ENCODE peak calls at places on chromosomes 7 and 10, in ten cellular contexts. F is T-helper 1 cell, C is posterior cingulate gyrus, B is SW480, X is NB4, T is nucleus accumbens, N is LoVo, E is iris pigment epithelial cell, M is cerebellar cortex, W is frontal cortex. J is an unnamed sample.

GRCh38 chr7:95318501-95318900 is 5.8 kb downstream of the PON1 start:
- DNase-seq in N (no peak), F (no peak), B (no peak), T (no peak), W (no peak), C (no peak), X (no peak), E (no peak), M (no peak), J (no peak)

GRCh38 chr7:150560486-150560885 is 6.7 kb upstream of the GIMAP4 start:
- DNase-seq in N (no peak), T (no peak), M (no peak), W (no peak), X (no peak), E (no peak), B (no peak), F (no peak), C (no peak), J (no peak)

GRCh38 chr7:106819546-106819945 is 45.5 kb upstream of the PIK3CG start:
- DNase-seq in E (no peak), B (no peak), M (no peak), W (no peak), T (no peak), X (no peak), C (no peak), N (no peak), F (no peak), J (no peak)

GRCh38 chr7:139341776-139342244 is 673 bp downstream of the FMC1 start:
- DNase-seq in C (no peak), W (no peak), F (no peak), B (no peak), M (no peak), X (no peak), T (no peak), E (no peak), N (no peak), J (no peak)

GRCh38 chr7:44534501-44534900 is 6.6 kb downstream of the NPC1L1 start:
- DNase-seq in N (peak; percentile 53), X (peak; percentile 75), E (peak; percentile 19), T (no peak), M (peak; percentile 29), W (no peak), C (no peak), F (no peak), B (peak; percentile 60), J (no peak)

GRCh38 chr10:63703740-63704345 is 182.6 kb downstream of the REEP3 start:
- DNase-seq in E (no peak), X (no peak), T (no peak), W (no peak), C (no peak), B (no peak), F (no peak), N (no peak), M (no peak), J (no peak)

GRCh38 chr7:136086712-136087111 is 109.6 kb upstream of the MTPN start:
- DNase-seq in M (peak; percentile 95), F (no peak), T (peak; percentile 71), N (peak; percentile 71), W (peak; percentile 55), E (peak; percentile 67), B (peak; percentile 53), X (peak; percentile 39), C (no peak), J (no peak)

GRCh38 chr10:60189861-60190475 is 199.7 kb downstream of the ANK3 start:
- DNase-seq in C (no peak), M (peak; percentile 87), X (no peak), T (no peak), W (no peak), E (no peak), N (no peak), B (no peak), F (no peak), J (no peak)

GRCh38 chr7:147829021-147829420 is 761.5 kb upstream of the C7orf33 start:
- DNase-seq in B (no peak), X (no peak), N (no peak), M (peak; percentile 82), T (no peak), E (no peak), C (no peak), F (no peak), W (no peak), J (no peak)

GRCh38 chr10:128065881-128066534 is 60.2 kb downstream of the MKI67 start:
- DNase-seq in F (no peak), E (no peak), N (no peak), C (no peak), B (no peak), M (no peak), T (no peak), X (no peak), W (no peak), J (no peak)

GRCh38 chr10:46527241-46527811 is 29.1 kb downstream of the GPRIN2 start:
- DNase-seq in F (peak; percentile 12), E (no peak), X (no peak), C (peak; percentile 61), N (no peak), T (no peak), M (peak; percentile 68), W (no peak), B (no peak), J (no peak)

GRCh38 chr10:44761076-44761475 is 150.1 kb upstream of the TMEM72 start:
- DNase-seq in X (no peak), T (no peak), W (no peak), E (peak; percentile 21), N (no peak), C (no peak), F (no peak), M (peak; percentile 3), B (no peak), J (no peak)

GRCh38 chr10:122746408-122746807 is 46.8 kb upstream of the C10orf120 start:
- DNase-seq in N (no peak), X (no peak), B (no peak), E (no peak), T (no peak), C (no peak), M (no peak), F (no peak), W (no peak), J (no peak)

GRCh38 chr7:143321734-143322133 is 5.8 kb downstream of the CLCN1 start:
- DNase-seq in E (no peak), C (no peak), W (no peak), X (peak; percentile 57), M (no peak), F (no peak), B (no peak), N (no peak), T (peak; percentile 20), J (no peak)

GRCh38 chr10:71243756-71244637 is 31.6 kb downstream of the UNC5B start:
- DNase-seq in C (peak; percentile 47), B (no peak), N (peak; percentile 59), T (no peak), W (no peak), M (no peak), X (peak; percentile 44), E (no peak), F (no peak), J (no peak)

GRCh38 chr7:105096306-105096705 is 82.3 kb downstream of the KMT2E start:
- DNase-seq in E (no peak), T (no peak), B (no peak), W (no peak), F (no peak), M (no peak), C (no peak), X (no peak), N (no peak), J (no peak)

GRCh38 chr10:69749180-69750010 is 52.3 kb upstream of the COL13A1 start:
- DNase-seq in T (no peak), N (no peak), F (no peak), E (no peak), M (no peak), X (no peak), B (no peak), W (no peak), C (no peak), J (no peak)

GRCh38 chr7:39304683-39305405 is 261.4 kb upstream of the YAE1 start:
- DNase-seq in X (no peak), C (no peak), W (no peak), E (no peak), B (no peak), F (no peak), T (no peak), M (no peak), N (no peak), J (no peak)

GRCh38 chr7:95199779-95200558 is 124.4 kb downstream of the PON1 start:
- DNase-seq in T (peak; percentile 44), M (peak; percentile 83), X (peak; percentile 52), B (peak; percentile 74), E (peak; percentile 51), F (no peak), W (peak; percentile 31), N (peak; percentile 37), C (no peak), J (no peak)

GRCh38 chr10:76311752-76312699 is 880.6 kb downstream of the LRMDA start:
- DNase-seq in T (no peak), C (no peak), N (peak; percentile 21), W (no peak), F (no peak), B (peak; percentile 56), X (peak; percentile 62), E (no peak), M (no peak), J (no peak)

J was measured in C1 segment of cervical spinal cord.